ENCODE peak calls at places on chromosome 13, in four cellular contexts. B is neuronal stem cell, M is mesenchymal stem cell, T is H9. P is an unnamed sample.

GRCh38 chr13:32824671-32825070 is 191.6 kb upstream of the KL start:
- DNase-seq in B (peak; percentile 15), M (peak; percentile 95), T (peak; percentile 75), P (peak; percentile 95)

GRCh38 chr13:99265162-99265822 is 7.1 kb upstream of the GPR18 start:
- DNase-seq in B (no peak), M (no peak), T (no peak), P (no peak)

GRCh38 chr13:27797228-27797624 is 4.9 kb downstream of the GSX1 start:
- DNase-seq in B (peak; percentile 64), M (peak; percentile 29), T (peak; percentile 80), P (peak; percentile 30)

GRCh38 chr13:76000131-76000530 is 364.0 kb downstream of the LMO7 start:
- DNase-seq in B (peak; percentile 9), M (no peak), T (no peak), P (no peak)

GRCh38 chr13:110907951-110908898 is 6.6 kb downstream of the ANKRD10 start:
- DNase-seq in B (no peak), M (peak; percentile 37), T (peak; percentile 81), P (peak; percentile 72)

GRCh38 chr13:48448963-48449614 is 36.2 kb upstream of the LPAR6 start:
- DNase-seq in B (no peak), M (peak; percentile 69), T (no peak), P (peak; percentile 80)

GRCh38 chr13:50130686-50131051 is 115.4 kb downstream of the KCNRG start:
- DNase-seq in B (peak; percentile 46), M (no peak), T (peak; percentile 58), P (peak; percentile 47)

GRCh38 chr13:39787086-39787487 is 131.6 kb downstream of the COG6 start:
- DNase-seq in B (peak; percentile 65), M (no peak), T (no peak), P (no peak)

GRCh38 chr13:70817571-70817970 is 709.3 kb upstream of the KLHL1 start:
- DNase-seq in B (no peak), M (peak; percentile 56), T (no peak), P (peak; percentile 41)

GRCh38 chr13:47672245-47672975 is 328.7 kb downstream of the SUCLA2 start:
- DNase-seq in B (no peak), M (peak; percentile 19), T (no peak), P (no peak)

GRCh38 chr13:76868451-76868850 is 17.8 kb downstream of the KCTD12 start:
- DNase-seq in B (no peak), M (no peak), T (no peak), P (no peak)

GRCh38 chr13:110985570-110985969 is 70.7 kb upstream of the ANKRD10 start:
- DNase-seq in B (no peak), M (no peak), T (no peak), P (peak; percentile 34)

GRCh38 chr13:66714795-66715194 is 515.3 kb downstream of the PCDH9 start:
- DNase-seq in B (no peak), M (no peak), T (no peak), P (no peak)

GRCh38 chr13:37595162-37595561 is 3.4 kb downstream of the POSTN start:
- DNase-seq in B (no peak), M (peak; percentile 54), T (no peak), P (peak; percentile 47)

GRCh38 chr13:85498774-85499173 is 300.4 kb downstream of the SLITRK6 start:
- DNase-seq in B (no peak), M (no peak), T (no peak), P (no peak)

GRCh38 chr13:100266026-100266425 is 177.1 kb downstream of the PCCA start:
- DNase-seq in B (no peak), M (no peak), T (no peak), P (no peak)

GRCh38 chr13:66009241-66009640 is 1220.9 kb downstream of the PCDH9 start:
- DNase-seq in B (no peak), M (no peak), T (no peak), P (no peak)

GRCh38 chr13:44739120-44739519 is 163.0 kb upstream of the TSC22D1 start:
- DNase-seq in B (no peak), M (no peak), T (no peak), P (no peak)

GRCh38 chr13:44451109-44451508 is 77.5 kb downstream of the SERP2 start:
- DNase-seq in B (no peak), M (no peak), T (no peak), P (peak; percentile 27)

GRCh38 chr13:40120781-40121180 is 465.3 kb downstream of the COG6 start:
- DNase-seq in B (no peak), M (no peak), T (no peak), P (no peak)

GRCh38 chr13:27174766-27175455 is 3.3 kb upstream of the USP12 start:
- DNase-seq in B (no peak), M (peak; percentile 52), T (no peak), P (peak; percentile 48)

GRCh38 chr13:48069573-48069972 is 25.3 kb downstream of the MED4 start:
- DNase-seq in B (no peak), M (no peak), T (no peak), P (no peak)

GRCh38 chr13:23344923-23345322 is 88.6 kb downstream of the SACS start:
- DNase-seq in B (no peak), M (peak; percentile 12), T (no peak), P (no peak)

GRCh38 chr13:92967923-92968322 is 258.7 kb upstream of the GPC6 start:
- DNase-seq in B (no peak), M (no peak), T (no peak), P (peak; percentile 16)

GRCh38 chr13:87042946-87043345 is 628.2 kb upstream of the SLITRK5 start:
- DNase-seq in B (no peak), M (no peak), T (no peak), P (peak; percentile 51)

GRCh38 chr13:39406688-39407087 is 196.3 kb downstream of the LHFPL6 start:
- DNase-seq in B (no peak), M (no peak), T (no peak), P (no peak)

GRCh38 chr13:59452189-59452588 is 711.5 kb downstream of the DIAPH3 start:
- DNase-seq in B (no peak), M (no peak), T (no peak), P (no peak)

GRCh38 chr13:59447031-59447430 is 716.7 kb downstream of the DIAPH3 start:
- DNase-seq in B (no peak), M (no peak), T (no peak), P (no peak)

GRCh38 chr13:59450218-59450617 is 713.5 kb downstream of the DIAPH3 start:
- DNase-seq in B (no peak), M (no peak), T (no peak), P (no peak)

GRCh38 chr13:59447846-59448620 is 715.7 kb downstream of the DIAPH3 start:
- DNase-seq in B (peak; percentile 35), M (no peak), T (peak; percentile 73), P (peak; percentile 75)

DNA sequence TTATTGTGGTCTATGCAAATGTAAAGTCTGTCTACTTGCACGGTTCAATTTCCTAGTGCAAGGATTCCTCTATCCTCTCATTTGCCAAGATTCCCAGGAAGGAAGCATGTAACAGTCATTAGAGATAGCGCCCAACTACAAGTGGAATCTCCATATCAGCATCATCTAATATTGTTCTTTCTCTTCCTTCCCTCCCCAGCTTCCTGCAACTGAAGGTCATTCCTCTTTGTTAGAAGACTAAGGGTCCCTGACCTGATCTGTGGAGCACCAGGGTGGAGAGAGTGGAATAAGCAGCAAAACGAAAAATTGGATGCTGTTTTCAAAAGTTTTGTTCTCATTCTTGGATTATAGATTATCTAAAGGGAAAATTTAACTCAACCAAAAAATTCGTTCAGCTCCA is 714.0 kb downstream of the DIAPH3 start:
- DNase-seq in B (no peak), M (no peak), T (no peak), P (no peak)
- H3K4ac ChIP-seq in B (no peak overlapping the region), M (no peak overlapping the region), T (no peak overlapping the region), P (peak overlapping the region; percentile 5)

DNA sequence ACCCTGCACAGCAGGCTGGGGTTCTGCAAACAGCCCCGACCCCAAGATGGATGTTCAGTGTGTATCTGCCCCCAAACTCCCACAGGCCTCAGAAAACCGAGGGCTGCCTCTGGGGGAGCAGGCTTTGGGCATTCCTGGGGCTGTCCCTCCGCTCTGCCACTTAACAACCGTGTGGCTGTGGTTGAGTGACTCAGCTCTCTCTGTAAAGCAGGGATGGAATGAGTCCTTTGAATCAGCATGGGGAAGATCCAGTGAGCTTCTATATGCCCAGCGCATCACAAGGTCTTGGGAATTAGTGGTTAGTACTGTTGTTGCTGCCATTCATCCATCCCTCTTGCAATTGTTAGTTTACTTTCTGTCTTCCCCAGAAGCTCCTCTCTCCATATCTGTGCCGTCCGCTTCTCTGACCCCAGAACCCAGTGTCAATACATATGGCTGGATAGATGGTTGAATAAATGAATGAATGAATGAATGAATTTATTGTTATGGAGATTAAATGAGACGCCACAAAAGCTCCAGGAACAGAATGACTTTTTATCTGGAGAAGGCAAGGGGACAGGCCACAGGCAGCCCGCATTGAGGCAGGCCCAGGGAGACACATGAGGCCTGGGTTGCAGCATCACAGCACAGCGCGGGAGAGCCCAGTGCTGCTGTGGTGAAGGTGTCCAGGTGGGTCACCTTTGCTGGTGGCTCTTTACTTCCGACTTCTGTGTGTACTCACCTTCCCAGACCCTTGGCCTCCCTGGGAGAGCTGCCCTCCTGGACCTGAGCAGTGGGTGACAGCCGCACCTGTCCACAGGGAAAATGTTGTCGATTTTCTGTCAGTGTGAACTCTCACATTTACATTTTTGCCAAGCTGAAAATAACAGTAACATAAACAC is 89.3 kb downstream of the RGCC start:
- DNase-seq in B (no peak), M (peak; percentile 92), T (no peak), P (peak; percentile 89)
- H3K9ac ChIP-seq in B (no peak overlapping the region), M (no peak overlapping the region), T (no peak overlapping the region), P (no peak overlapping the region)

DNA sequence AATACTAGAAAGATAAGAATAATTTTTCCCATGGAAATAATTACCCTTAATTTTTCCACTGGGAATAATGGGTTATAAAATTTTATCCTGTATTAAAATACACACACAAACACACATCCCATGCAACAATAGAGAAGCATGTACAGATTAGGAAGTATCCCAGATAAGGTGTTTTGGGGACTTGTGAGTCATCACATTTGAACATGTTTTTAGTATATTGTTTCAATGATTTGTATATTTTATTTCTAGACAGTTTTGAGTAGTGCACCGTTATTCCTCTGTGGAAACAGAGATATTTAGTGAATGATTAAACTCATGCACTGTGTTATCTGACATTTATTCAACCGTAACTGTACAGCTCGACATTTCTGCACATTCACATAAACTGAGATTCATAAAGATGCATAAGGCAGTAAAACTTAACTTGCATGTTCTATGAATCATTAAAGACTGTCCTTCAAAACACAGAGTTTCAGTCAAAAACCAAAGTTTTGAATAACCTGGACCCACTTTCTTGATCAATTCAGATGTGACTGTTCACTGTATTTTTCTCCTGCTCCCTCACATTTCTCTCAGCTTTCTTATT is 30.1 kb downstream of the KLF12 start:
- DNase-seq in B (no peak), M (no peak), T (no peak), P (no peak)
- H3K18ac ChIP-seq in B (no peak overlapping the region), M (no peak overlapping the region), T (no peak overlapping the region), P (no peak overlapping the region)

DNA sequence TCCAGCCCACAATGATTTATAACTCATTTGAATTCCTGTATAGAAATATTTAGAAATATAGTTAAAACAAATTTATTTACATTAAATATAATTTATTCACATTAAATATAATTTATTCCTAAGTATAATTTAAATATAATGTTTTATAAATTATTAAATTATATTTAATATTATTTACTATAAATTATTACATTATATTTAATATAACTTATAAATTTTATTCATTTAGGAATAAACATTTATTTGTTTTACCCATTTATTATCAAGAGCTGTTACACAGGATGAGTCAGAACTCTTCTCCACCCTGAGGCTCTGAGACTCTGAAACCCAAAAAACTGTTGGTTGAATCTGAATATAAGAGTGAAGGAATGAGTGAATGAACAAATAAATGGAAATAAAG is 170.9 kb upstream of the OBI1 start:
- DNase-seq in B (no peak), M (no peak), T (no peak), P (no peak)
- H3K4ac ChIP-seq in B (no peak overlapping the region), M (no peak overlapping the region), T (no peak overlapping the region), P (no peak overlapping the region)

P was measured in IMR-90.